ENCODE peak calls at places on chromosomes 3 and 15, in five cellular contexts. V is NAMALWA; E is pancreas; L is K562; M is stimulated activated naive B cell treated with anti-CD40 and anti-IgM and Interleukin-4, amounts not matched to agents 10 μg/mL and 1 μg/mL and 100 μg/mL, for 72 hours. Q is an unnamed sample.

GRCh38 chr3:63050548-63050947 is 175.3 kb upstream of the CADPS start:
- DNase-seq in V (no peak), E (no peak), L (no peak), M (no peak), Q (no peak)

GRCh38 chr3:30628188-30628930 is 22.0 kb downstream of the TGFBR2 start:
- DNase-seq in V (no peak), E (no peak), L (no peak), M (no peak), Q (no peak)

GRCh38 chr3:120047686-120048085 is 46.6 kb downstream of the GSK3B start:
- DNase-seq in V (no peak), E (no peak), L (no peak), M (no peak), Q (no peak)

GRCh38 chr3:11910971-11911531 is 64.4 kb upstream of the TAMM41 start:
- DNase-seq in V (peak; percentile 8), E (peak; percentile 44), L (no peak), M (no peak), Q (no peak)

GRCh38 chr3:184300377-184300717 is 1.3 kb downstream of the PSMD2 start:
- DNase-seq in V (no peak), E (no peak), L (no peak), M (no peak), Q (no peak)

GRCh38 chr3:7950890-7951289 is 550.7 kb upstream of the LMCD1 start:
- DNase-seq in V (no peak), E (no peak), L (no peak), M (no peak), Q (no peak)

GRCh38 chr15:76376816-76377215 is 40.2 kb downstream of the ISL2 start:
- DNase-seq in V (no peak), E (no peak), L (no peak), M (no peak), Q (no peak)

GRCh38 chr15:89018235-89018634 is 70.0 kb upstream of the ABHD2 start:
- DNase-seq in V (no peak), E (no peak), L (no peak), M (no peak), Q (no peak)

Q was measured in GM12864.